ENCODE peak calls at places on chromosomes 11 and 22, in six cellular contexts. B, E, M, Z, Q and J are unnamed samples.

GRCh38 chr11:1873048-1873812 is 18.5 kb downstream of the PRR33 start:
- DNase-seq in Z (no peak), B (no peak), E (no peak), Q (no peak), M (no peak), J (no peak)

GRCh38 chr11:63919267-63920125 is 2.5 kb upstream of the RCOR2 start:
- DNase-seq in M (no peak), Z (peak), B (no peak), Q (peak), E (no peak), J (peak)

GRCh38 chr11:111454561-111455192 is 57.5 kb downstream of the BTG4 start:
- DNase-seq in Z (peak), E (no peak), B (peak), M (no peak), Q (peak), J (peak)

GRCh38 chr22:37639070-37639760 is at the start of gene SH3BP1:
- DNase-seq in E (no peak), M (no peak), B (peak), Z (peak), Q (peak), J (peak)

GRCh38 chr11:121109916-121110656 is 9.0 kb downstream of the TECTA start:
- DNase-seq in E (no peak), M (no peak), Q (no peak), B (no peak), Z (no peak), J (no peak)

GRCh38 chr11:68632802-68633201 is 51.5 kb upstream of the GAL start:
- DNase-seq in Z (peak), E (peak), M (no peak), B (peak), Q (peak), J (peak)

GRCh38 chr11:109604506-109604905 is 182.5 kb downstream of the C11orf87 start:
- DNase-seq in B (no peak), Q (no peak), Z (no peak), M (no peak), E (no peak), J (no peak)

GRCh38 chr11:64602466-64603070 is 11.5 kb downstream of the SLC22A12 start:
- DNase-seq in E (no peak), Z (no peak), Q (no peak), M (no peak), B (no peak), J (no peak)

GRCh38 chr11:68043349-68044144 is 4.7 kb downstream of the TCIRG1 start:
- DNase-seq in E (no peak), B (no peak), Q (peak), M (no peak), Z (no peak), J (no peak)

GRCh38 chr11:69377953-69378302 is 84.0 kb downstream of the MYEOV start:
- DNase-seq in Z (no peak), Q (no peak), E (no peak), B (no peak), M (no peak), J (no peak)

GRCh38 chr11:68010058-68011041 is at the start of gene ALDH3B1:
- DNase-seq in E (peak), B (peak), M (no peak), Q (peak), Z (peak), J (peak)

GRCh38 chr11:65654375-65655349 is 8.1 kb downstream of the RELA start:
- DNase-seq in Q (no peak), M (no peak), Z (no peak), E (no peak), B (no peak), J (no peak)

GRCh38 chr11:126824035-126824607 is 176.4 kb downstream of the KIRREL3 start:
- DNase-seq in Q (no peak), Z (no peak), E (no peak), M (no peak), B (no peak), J (peak)
- TF ChIP-seq ATF3 in Q (no peak), Z (no peak), E (no peak), M (no peak), B (no peak), J (no peak)

GRCh38 chr11:3230636-3231549 is 1.3 kb downstream of the MRGPRE start:
- DNase-seq in E (no peak), M (no peak), Q (peak), Z (no peak), B (no peak), J (no peak)
- TF ChIP-seq ATF3 in E (no peak), M (no peak), Q (no peak), Z (no peak), B (no peak), J (no peak)

GRCh38 chr11:99410636-99411035 is 389.9 kb downstream of the CNTN5 start:
- DNase-seq in Z (no peak), E (no peak), M (no peak), B (no peak), Q (no peak), J (no peak)

DNA sequence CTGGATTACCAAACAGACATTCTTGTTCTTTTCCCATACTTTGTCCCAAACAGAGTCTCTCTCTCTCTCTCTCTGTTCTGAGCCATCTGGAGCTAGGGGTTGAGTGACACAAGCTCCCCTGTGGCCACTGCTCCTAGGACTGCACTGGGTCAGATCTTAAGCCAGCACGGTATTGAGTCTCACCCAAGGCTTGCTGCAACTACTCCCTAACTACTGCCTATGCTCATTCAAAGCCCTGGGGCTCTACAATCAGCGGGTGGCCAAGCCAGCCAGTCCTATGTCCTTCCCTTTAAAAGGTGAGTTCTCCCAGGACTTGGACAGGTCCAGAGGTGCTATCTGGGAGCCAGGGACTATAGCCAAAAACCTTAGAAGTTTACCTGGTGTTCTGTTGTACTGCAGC is 385.6 kb downstream of the CNTN5 start:
- DNase-seq in E (no peak), B (no peak), M (no peak), Z (no peak), Q (no peak), J (no peak)
- TF ChIP-seq ATF3 in E (no peak), B (no peak), M (no peak), Z (no peak), Q (no peak), J (no peak)

GRCh38 chr11:59710136-59710847 is 3.4 kb downstream of the OR10V1 start:
- DNase-seq in M (no peak), B (no peak), Z (no peak), Q (peak), E (no peak), J (no peak)

GRCh38 chr11:59706518-59707285 is 6.9 kb downstream of the OR10V1 start:
- DNase-seq in Z (no peak), B (no peak), E (peak), M (no peak), Q (peak), J (no peak)

GRCh38 chr11:59705281-59705680 is 8.4 kb downstream of the OR10V1 start:
- DNase-seq in Z (no peak), M (no peak), E (no peak), Q (no peak), B (no peak), J (no peak)

GRCh38 chr11:59707371-59707770 is 6.3 kb downstream of the OR10V1 start:
- DNase-seq in E (no peak), Z (no peak), M (no peak), Q (no peak), B (no peak), J (no peak)

GRCh38 chr11:59708537-59708936 is 5.1 kb downstream of the OR10V1 start:
- DNase-seq in M (no peak), B (no peak), E (no peak), Z (no peak), Q (no peak), J (no peak)
- TF ChIP-seq ATF3 in M (no peak), B (no peak), E (no peak), Z (no peak), Q (no peak), J (no peak)

GRCh38 chr22:29062286-29062949 is 787 bp upstream of the C22orf31 start:
- DNase-seq in E (no peak), B (no peak), M (no peak), Z (peak), Q (no peak), J (no peak)
- TF ChIP-seq ATF3 in E (no peak), B (no peak), M (no peak), Z (no peak), Q (no peak), J (no peak)

GRCh38 chr11:71252782-71253730 is 679 bp upstream of the SHANK2 start:
- DNase-seq in B (peak), E (peak), Z (peak), Q (no peak), M (no peak), J (peak)
- TF ChIP-seq ATF3 in B (no peak), E (no peak), Z (no peak), Q (no peak), M (no peak), J (no peak)

GRCh38 chr11:88229303-88229702 is 54.1 kb upstream of the RAB38 start:
- DNase-seq in E (no peak), B (no peak), Q (no peak), Z (no peak), M (no peak), J (no peak)

DNA sequence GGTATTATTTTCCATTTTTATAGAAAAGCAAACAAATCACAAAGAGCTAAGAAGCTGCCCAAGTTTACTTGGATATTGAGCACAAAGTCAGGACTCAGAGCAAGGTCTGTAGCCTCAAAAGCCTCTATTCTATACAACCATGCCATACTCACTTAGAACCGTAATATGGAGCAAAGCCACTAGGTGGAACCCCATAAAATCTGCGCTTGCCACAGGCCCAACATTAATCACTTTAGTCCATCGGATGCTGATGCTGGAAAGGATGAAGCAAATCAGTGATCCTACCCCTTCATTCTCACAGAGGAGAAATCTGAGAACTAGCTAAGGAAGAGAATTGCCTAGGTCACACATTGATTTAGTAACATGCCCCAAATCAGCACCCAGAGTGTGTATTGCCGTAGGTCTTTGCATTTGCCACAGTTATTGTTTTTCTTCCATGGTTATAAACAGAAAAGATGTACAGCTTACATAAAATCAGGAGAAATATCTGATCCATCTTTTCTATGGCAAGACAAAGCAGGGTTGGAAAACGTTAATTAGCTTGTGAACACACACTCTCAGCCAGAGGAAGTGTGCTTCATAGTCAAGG is 56.7 kb upstream of the RAB38 start:
- DNase-seq in M (no peak), Q (peak), E (no peak), B (no peak), Z (peak), J (peak)
- TF ChIP-seq ATF3 in M (no peak), Q (no peak), E (no peak), B (no peak), Z (no peak), J (no peak)